ENCODE peak calls at places on chromosomes 16 and 17, in seven cellular contexts. F is CD4-positive, alpha-beta memory T cell; O is A549; D is H1; U is right cardiac atrium; J is aorta; N is CD8-positive, alpha-beta memory T cell. E is an unnamed sample. For H3K4me1, the result is how much of the 10 kb centered on the place peaks cover.

GRCh38 chr17:79412110-79412509 is 198.7 kb downstream of the RBFOX3 start:
- DNase-seq in F (no peak), O (no peak), D (no peak), U (no peak), J (no peak), N (no peak), E (no peak)

GRCh38 chr16:72066747-72067146 is 3.7 kb downstream of the HPR start:
- DNase-seq in F (peak), O (peak), D (no peak), U (no peak), J (no peak), N (no peak), E (peak)

GRCh38 chr16:68472581-68472980 is 24.3 kb upstream of the SMPD3 start:
- DNase-seq in F (no peak), O (no peak), D (no peak), U (no peak), J (no peak), N (no peak), E (no peak)

GRCh38 chr17:7833795-7834553 is at the start of gene KDM6B:
- DNase-seq in F (peak), O (peak), D (peak), U (peak), J (peak), N (peak), E (peak)

GRCh38 chr16:47058295-47059086 is 85.0 kb upstream of the DNAJA2 start:
- DNase-seq in F (no peak), O (no peak), D (no peak), U (peak), J (no peak), N (no peak), E (no peak)

GRCh38 chr17:61833536-61834203 is 29.7 kb downstream of the BRIP1 start:
- DNase-seq in F (no peak), O (peak), D (no peak), U (no peak), J (no peak), N (no peak), E (no peak)

GRCh38 chr16:56780646-56781045 is 50.7 kb downstream of the NUP93 start:
- DNase-seq in F (peak), O (no peak), D (no peak), U (no peak), J (no peak), N (no peak), E (no peak)

GRCh38 chr17:6572997-6573396 is 16.6 kb upstream of the PITPNM3 start:
- DNase-seq in F (no peak), O (no peak), D (peak), U (no peak), J (no peak), N (no peak), E (no peak)

GRCh38 chr17:7651097-7651958 is 602 bp downstream of the ATP1B2 start:
- DNase-seq in F (no peak), O (no peak), D (peak), U (no peak), J (no peak), N (no peak), E (peak)

GRCh38 chr16:22373662-22374310 is 633 bp downstream of the CDR2 start:
- DNase-seq in F (peak), O (no peak), D (no peak), U (peak), J (peak), N (peak), E (peak)

GRCh38 chr16:86258713-86259112 is 251.6 kb upstream of the FOXF1 start:
- DNase-seq in F (no peak), O (no peak), D (no peak), U (no peak), J (no peak), N (no peak), E (no peak)

GRCh38 chr16:86261379-86261778 is 248.9 kb upstream of the FOXF1 start:
- DNase-seq in F (no peak), O (no peak), D (no peak), U (no peak), J (no peak), N (no peak), E (no peak)

GRCh38 chr16:86257546-86257945 is 252.8 kb upstream of the FOXF1 start:
- DNase-seq in F (no peak), O (no peak), D (no peak), U (no peak), J (no peak), N (no peak), E (no peak)

GRCh38 chr16:86259499-86259898 is 250.8 kb upstream of the FOXF1 start:
- DNase-seq in F (no peak), O (no peak), D (no peak), U (no peak), J (no peak), N (no peak), E (no peak)

GRCh38 chr16:86256995-86257394 is 253.3 kb upstream of the FOXF1 start:
- DNase-seq in F (no peak), O (no peak), D (no peak), U (no peak), J (no peak), N (no peak), E (no peak)
- H3K27ac ChIP-seq in F (no peak), O (no peak), D (no peak), U (no peak), J (no peak), N (no peak), E (no peak)

GRCh38 chr17:71779482-71779881 is 341.3 kb upstream of the SOX9 start:
- DNase-seq in F (no peak), O (no peak), D (no peak), U (no peak), J (no peak), N (no peak), E (no peak)
- H3K4me1 ChIP-seq in F (under half), O (under half), D (under half), U (under half), J (under half), N (under half), E (under half)

GRCh38 chr17:50708050-50709000 is 611 bp upstream of the ANKRD40 start:
- DNase-seq in F (peak), O (no peak), D (no peak), U (no peak), J (no peak), N (no peak), E (no peak)

GRCh38 chr17:50710650-50711049 is 2.9 kb upstream of the ANKRD40 start:
- DNase-seq in F (no peak), O (no peak), D (no peak), U (no peak), J (no peak), N (no peak), E (no peak)

GRCh38 chr17:50707296-50708049 is at the start of gene ANKRD40:
- DNase-seq in F (peak), O (peak), D (peak), U (peak), J (peak), N (peak), E (peak)

GRCh38 chr17:50712641-50713296 is 5.1 kb upstream of the ANKRD40 start:
- DNase-seq in F (no peak), O (no peak), D (no peak), U (no peak), J (no peak), N (no peak), E (no peak)

DNA sequence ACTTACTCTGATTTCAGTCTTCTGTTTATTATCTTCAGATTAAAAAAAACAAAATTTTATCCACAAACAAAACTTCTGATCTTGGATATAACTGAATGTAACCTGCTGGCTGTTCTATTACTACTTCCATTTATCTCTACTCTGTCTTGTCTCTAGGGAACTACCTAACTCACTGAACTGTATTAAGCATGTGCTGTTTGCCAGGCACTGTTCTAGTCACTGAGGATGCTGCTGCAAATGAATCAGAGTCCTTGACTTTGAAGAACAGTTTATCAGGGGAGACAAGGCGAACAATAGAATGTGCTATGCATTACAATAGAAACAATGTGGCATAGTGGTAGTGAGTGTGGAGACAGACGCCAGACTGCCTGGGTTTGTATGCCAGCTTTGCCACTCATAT is 2.3 kb upstream of the ANKRD40 start:
- DNase-seq in F (no peak), O (no peak), D (no peak), U (no peak), J (no peak), N (no peak), E (no peak)
- H3K27ac ChIP-seq in F (no peak), O (no peak), D (no peak), U (no peak), J (no peak), N (no peak), E (no peak)

GRCh38 chr17:56167491-56167890 is 14.2 kb downstream of the ANKFN1 start:
- DNase-seq in F (no peak), O (no peak), D (no peak), U (no peak), J (no peak), N (no peak), E (no peak)
- H3K4me1 ChIP-seq in F (under half), O (under half), D (under half), U (under half), J (under half), N (under half), E (under half)

GRCh38 chr17:81999975-82000802 is 22.5 kb downstream of the CENPX start:
- DNase-seq in F (no peak), O (no peak), D (peak), U (no peak), J (no peak), N (no peak), E (no peak)
- H3K27ac ChIP-seq in F (no peak), O (peak), D (no peak), U (no peak), J (no peak), N (no peak), E (no peak)

DNA sequence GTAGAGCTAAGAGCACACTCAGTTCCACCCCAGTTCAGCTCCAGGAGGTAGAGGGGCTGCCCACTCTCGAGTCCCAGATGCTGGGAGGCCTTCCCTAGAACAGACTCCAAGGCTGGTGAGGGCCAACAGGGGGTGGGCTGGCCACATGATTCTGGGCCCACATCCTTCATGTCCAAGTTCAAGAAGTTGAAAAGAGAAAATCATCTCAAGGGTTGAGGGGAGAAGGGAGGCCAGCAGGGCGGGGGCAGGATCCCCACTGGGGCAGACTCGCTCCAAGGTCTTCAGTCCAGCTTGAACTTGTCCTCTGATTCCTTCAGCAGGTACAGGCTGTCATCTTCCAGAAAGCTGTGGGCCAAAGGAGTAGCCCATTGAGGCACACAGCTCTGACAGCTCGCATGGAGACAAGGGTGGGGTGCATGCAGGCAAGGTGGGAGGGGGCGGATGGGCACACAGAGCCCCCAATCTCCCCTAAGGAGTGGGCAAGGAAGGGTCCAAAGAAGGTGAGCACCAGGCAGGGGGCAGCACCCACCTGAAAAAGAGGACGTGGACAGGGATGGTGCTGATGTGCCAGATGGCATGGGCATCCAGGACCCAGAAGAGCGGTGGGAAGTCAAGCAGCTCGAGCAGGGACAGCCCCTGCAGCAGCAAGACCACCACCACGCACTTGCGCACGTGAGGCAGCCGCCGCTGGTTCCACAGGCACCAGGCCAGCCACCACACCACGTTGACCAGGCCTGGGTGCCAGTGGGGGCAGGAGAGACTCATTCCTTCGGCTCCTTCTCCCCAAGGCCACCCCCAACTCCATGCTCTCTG is 4.5 kb downstream of the PNMT start:
- DNase-seq in F (no peak), O (no peak), D (no peak), U (no peak), J (no peak), N (peak), E (no peak)
- H3K4me1 ChIP-seq in F (under half), O (under half), D (under half), U (under half), J (under half), N (under half), E (under half)

E was measured in SK-N-SH.